ENCODE peak calls at places on chromosome 7, in four cellular contexts. E is brain microvascular endothelial cell, H is Kasumi-1, K is nephron progenitor cell. T is an unnamed sample.

GRCh38 chr7:37440738-37441404 is 7.8 kb downstream of the ELMO1 start:
- DNase-seq in E (no peak), K (no peak), H (peak), T (no peak)

GRCh38 chr7:2106920-2107319 is 125.8 kb downstream of the MAD1L1 start:
- DNase-seq in K (no peak), H (no peak), E (peak), T (no peak)

GRCh38 chr7:15515201-15515777 is 46.5 kb downstream of the AGMO start:
- DNase-seq in H (no peak), K (no peak), E (no peak), T (no peak)

GRCh38 chr7:152848026-152848425 is 88.5 kb downstream of the ACTR3B start:
- DNase-seq in E (no peak), K (no peak), H (no peak), T (no peak)

GRCh38 chr7:34075976-34076375 is 170.6 kb downstream of the BMPER start:
- DNase-seq in K (no peak), H (no peak), E (no peak), T (no peak)

GRCh38 chr7:98681951-98682350 is 64.9 kb downstream of the NPTX2 start:
- DNase-seq in H (no peak), E (no peak), K (no peak), T (no peak)

GRCh38 chr7:149884016-149884415 is 10.2 kb downstream of the ATP6V0E2 start:
- DNase-seq in E (no peak), K (no peak), H (no peak), T (no peak)

GRCh38 chr7:25249772-25250171 is 21.5 kb upstream of the NPVF start:
- DNase-seq in H (no peak), E (no peak), K (no peak), T (no peak)

GRCh38 chr7:38169862-38170261 is 8.2 kb upstream of the STARD3NL start:
- DNase-seq in E (peak), K (no peak), H (peak), T (no peak)

GRCh38 chr7:101899616-101900015 is 82.2 kb downstream of the CUX1 start:
- DNase-seq in E (no peak), K (no peak), H (no peak), T (no peak)

GRCh38 chr7:69596723-69597277 is 1.5 kb upstream of the AUTS2 start:
- DNase-seq in E (no peak), H (peak), K (no peak), T (no peak)

GRCh38 chr7:149770728-149771127 is 2.7 kb downstream of the ZNF467 start:
- DNase-seq in E (no peak), H (no peak), K (no peak), T (no peak)

T was measured in activated B cell treated with CpG ODN at 0.5 μM for 24 hours.